ENCODE peak calls at places on chromosomes 3 and 15, in six cellular contexts. One of them, this sample, is unnamed.

GRCh38 chr3:112640864-112641751 is at the start of gene CCDC80:
- DNase-seq in mucosa of descending colon: no peak
- DNase-seq in cardiac muscle cell: peak; percentile 95
- DNase-seq in astrocyte of the spinal cord: peak; percentile 97
- DNase-seq in neural progenitor cell: peak; percentile 23
- DNase-seq in PC-3: peak; percentile 89
- DNase-seq in this sample: no peak

GRCh38 chr3:5055352-5056004 is 66.6 kb upstream of the ARL8B start:
- DNase-seq in mucosa of descending colon: no peak
- DNase-seq in cardiac muscle cell: no peak
- DNase-seq in astrocyte of the spinal cord: no peak
- DNase-seq in neural progenitor cell: no peak
- DNase-seq in PC-3: no peak
- DNase-seq in this sample: no peak

GRCh38 chr15:44492040-44492439 is 44.9 kb upstream of the EIF3J start:
- DNase-seq in mucosa of descending colon: no peak
- DNase-seq in cardiac muscle cell: no peak
- DNase-seq in astrocyte of the spinal cord: no peak
- DNase-seq in neural progenitor cell: no peak
- DNase-seq in PC-3: no peak
- DNase-seq in this sample: no peak

GRCh38 chr3:66075281-66075680 is 36.6 kb upstream of the MAGI1 start:
- DNase-seq in mucosa of descending colon: no peak
- DNase-seq in cardiac muscle cell: peak; percentile 27
- DNase-seq in astrocyte of the spinal cord: peak; percentile 70
- DNase-seq in neural progenitor cell: no peak
- DNase-seq in PC-3: peak; percentile 72
- DNase-seq in this sample: no peak

GRCh38 chr3:183349421-183350157 is 78.8 kb downstream of the MCF2L2 start:
- DNase-seq in mucosa of descending colon: no peak
- DNase-seq in cardiac muscle cell: no peak
- DNase-seq in astrocyte of the spinal cord: no peak
- DNase-seq in neural progenitor cell: no peak
- DNase-seq in PC-3: no peak
- DNase-seq in this sample: no peak

GRCh38 chr3:23085256-23085655 is 117.9 kb upstream of the UBE2E2 start:
- DNase-seq in mucosa of descending colon: no peak
- DNase-seq in cardiac muscle cell: no peak
- DNase-seq in astrocyte of the spinal cord: peak; percentile 42
- DNase-seq in neural progenitor cell: no peak
- DNase-seq in PC-3: no peak
- DNase-seq in this sample: no peak

GRCh38 chr3:100463646-100464155 is 28.7 kb upstream of the TMEM45A start:
- DNase-seq in mucosa of descending colon: no peak
- DNase-seq in cardiac muscle cell: no peak
- DNase-seq in astrocyte of the spinal cord: no peak
- DNase-seq in neural progenitor cell: no peak
- DNase-seq in PC-3: peak; percentile 51
- DNase-seq in this sample: no peak

GRCh38 chr3:39065197-39065596 is 13.4 kb downstream of the WDR48 start:
- DNase-seq in mucosa of descending colon: no peak
- DNase-seq in cardiac muscle cell: peak; percentile 45
- DNase-seq in astrocyte of the spinal cord: peak; percentile 49
- DNase-seq in neural progenitor cell: peak; percentile 69
- DNase-seq in PC-3: peak; percentile 47
- DNase-seq in this sample: no peak

GRCh38 chr15:99014803-99015676 is 7.4 kb upstream of the PGPEP1L start:
- DNase-seq in mucosa of descending colon: peak; percentile 61
- DNase-seq in cardiac muscle cell: peak; percentile 52
- DNase-seq in astrocyte of the spinal cord: peak; percentile 66
- DNase-seq in neural progenitor cell: peak; percentile 91
- DNase-seq in PC-3: peak; percentile 79
- DNase-seq in this sample: peak; percentile 77

GRCh38 chr3:112738366-112738765 is 97.4 kb upstream of the CCDC80 start:
- DNase-seq in mucosa of descending colon: no peak
- DNase-seq in cardiac muscle cell: peak; percentile 67
- DNase-seq in astrocyte of the spinal cord: no peak
- DNase-seq in neural progenitor cell: no peak
- DNase-seq in PC-3: no peak
- DNase-seq in this sample: no peak

GRCh38 chr15:67592245-67592644 is 49.7 kb downstream of the MAP2K5 start:
- DNase-seq in mucosa of descending colon: no peak
- DNase-seq in cardiac muscle cell: no peak
- DNase-seq in astrocyte of the spinal cord: no peak
- DNase-seq in neural progenitor cell: no peak
- DNase-seq in PC-3: no peak
- DNase-seq in this sample: no peak

GRCh38 chr15:43515731-43516130 is 1.7 kb upstream of the MAP1A start:
- DNase-seq in mucosa of descending colon: no peak
- DNase-seq in cardiac muscle cell: no peak
- DNase-seq in astrocyte of the spinal cord: no peak
- DNase-seq in neural progenitor cell: no peak
- DNase-seq in PC-3: no peak
- DNase-seq in this sample: no peak

GRCh38 chr3:190053919-190054672 is 66.6 kb downstream of the P3H2 start:
- DNase-seq in mucosa of descending colon: no peak
- DNase-seq in cardiac muscle cell: peak; percentile 62
- DNase-seq in astrocyte of the spinal cord: peak; percentile 78
- DNase-seq in neural progenitor cell: no peak
- DNase-seq in PC-3: peak; percentile 77
- DNase-seq in this sample: no peak

GRCh38 chr3:108552267-108553159 is 36.7 kb downstream of the CIP2A start:
- DNase-seq in mucosa of descending colon: no peak
- DNase-seq in cardiac muscle cell: peak; percentile 74
- DNase-seq in astrocyte of the spinal cord: peak; percentile 63
- DNase-seq in neural progenitor cell: peak; percentile 60
- DNase-seq in PC-3: peak; percentile 76
- DNase-seq in this sample: no peak

GRCh38 chr15:29222129-29222853 is 47.3 kb downstream of the NSMCE3 start:
- DNase-seq in mucosa of descending colon: no peak
- DNase-seq in cardiac muscle cell: no peak
- DNase-seq in astrocyte of the spinal cord: no peak
- DNase-seq in neural progenitor cell: no peak
- DNase-seq in PC-3: no peak
- DNase-seq in this sample: no peak

GRCh38 chr15:19973718-19974117 is 567.9 kb downstream of the GOLGA6L6 start:
- DNase-seq in mucosa of descending colon: no peak
- DNase-seq in cardiac muscle cell: no peak
- DNase-seq in astrocyte of the spinal cord: no peak
- DNase-seq in neural progenitor cell: no peak
- DNase-seq in PC-3: no peak
- DNase-seq in this sample: no peak

GRCh38 chr3:187941848-187942194 is 196.6 kb upstream of the BCL6 start:
- DNase-seq in mucosa of descending colon: no peak
- DNase-seq in cardiac muscle cell: no peak
- DNase-seq in astrocyte of the spinal cord: no peak
- DNase-seq in neural progenitor cell: no peak
- DNase-seq in PC-3: no peak
- DNase-seq in this sample: no peak

GRCh38 chr3:124520970-124521369 is 209.3 kb upstream of the UMPS start:
- DNase-seq in mucosa of descending colon: no peak
- DNase-seq in cardiac muscle cell: no peak
- DNase-seq in astrocyte of the spinal cord: no peak
- DNase-seq in neural progenitor cell: no peak
- DNase-seq in PC-3: peak; percentile 81
- DNase-seq in this sample: no peak

GRCh38 chr3:48268381-48268935 is 27.6 kb downstream of the ZNF589 start:
- DNase-seq in mucosa of descending colon: peak; percentile 73
- DNase-seq in cardiac muscle cell: no peak
- DNase-seq in astrocyte of the spinal cord: no peak
- DNase-seq in neural progenitor cell: no peak
- DNase-seq in PC-3: peak; percentile 97
- DNase-seq in this sample: no peak

GRCh38 chr3:194139085-194139976 is 3.4 kb downstream of the HES1 start:
- DNase-seq in mucosa of descending colon: peak; percentile 50
- DNase-seq in cardiac muscle cell: peak; percentile 72
- DNase-seq in astrocyte of the spinal cord: peak; percentile 87
- DNase-seq in neural progenitor cell: peak; percentile 80
- DNase-seq in PC-3: peak; percentile 83
- DNase-seq in this sample: no peak

GRCh38 chr15:92899910-92900711 is at the start of gene CHD2:
- DNase-seq in mucosa of descending colon: peak; percentile 79
- DNase-seq in cardiac muscle cell: peak; percentile 87
- DNase-seq in astrocyte of the spinal cord: peak; percentile 91
- DNase-seq in neural progenitor cell: peak; percentile 91
- DNase-seq in PC-3: peak; percentile 86
- DNase-seq in this sample: peak; percentile 87

GRCh38 chr3:27311400-27311799 is 57.8 kb downstream of the NEK10 start:
- DNase-seq in mucosa of descending colon: no peak
- DNase-seq in cardiac muscle cell: peak; percentile 54
- DNase-seq in astrocyte of the spinal cord: peak; percentile 94
- DNase-seq in neural progenitor cell: peak; percentile 19
- DNase-seq in PC-3: peak; percentile 95
- DNase-seq in this sample: no peak

GRCh38 chr15:73190189-73190601 is 137.9 kb downstream of the NEO1 start:
- DNase-seq in mucosa of descending colon: no peak
- DNase-seq in cardiac muscle cell: peak; percentile 74
- DNase-seq in astrocyte of the spinal cord: peak; percentile 8
- DNase-seq in neural progenitor cell: no peak
- DNase-seq in PC-3: no peak
- DNase-seq in this sample: no peak

GRCh38 chr3:110383356-110383755 is 688.3 kb upstream of the NECTIN3 start:
- DNase-seq in mucosa of descending colon: no peak
- DNase-seq in cardiac muscle cell: no peak
- DNase-seq in astrocyte of the spinal cord: no peak
- DNase-seq in neural progenitor cell: no peak
- DNase-seq in PC-3: no peak
- DNase-seq in this sample: no peak

GRCh38 chr15:51841401-51842040 is 12.1 kb downstream of the TMOD3 start:
- DNase-seq in mucosa of descending colon: no peak
- DNase-seq in cardiac muscle cell: no peak
- DNase-seq in astrocyte of the spinal cord: no peak
- DNase-seq in neural progenitor cell: no peak
- DNase-seq in PC-3: no peak
- DNase-seq in this sample: no peak

GRCh38 chr15:51844747-51845426 is 15.4 kb downstream of the TMOD3 start:
- DNase-seq in mucosa of descending colon: no peak
- DNase-seq in cardiac muscle cell: no peak
- DNase-seq in astrocyte of the spinal cord: peak; percentile 17
- DNase-seq in neural progenitor cell: no peak
- DNase-seq in PC-3: peak; percentile 55
- DNase-seq in this sample: no peak

GRCh38 chr15:51842265-51842664 is 12.8 kb downstream of the TMOD3 start:
- DNase-seq in mucosa of descending colon: no peak
- DNase-seq in cardiac muscle cell: no peak
- DNase-seq in astrocyte of the spinal cord: no peak
- DNase-seq in neural progenitor cell: no peak
- DNase-seq in PC-3: no peak
- DNase-seq in this sample: no peak

GRCh38 chr15:51846066-51846462 is 16.6 kb downstream of the TMOD3 start:
- DNase-seq in mucosa of descending colon: no peak
- DNase-seq in cardiac muscle cell: no peak
- DNase-seq in astrocyte of the spinal cord: no peak
- DNase-seq in neural progenitor cell: no peak
- DNase-seq in PC-3: no peak
- DNase-seq in this sample: no peak

GRCh38 chr15:51842852-51843737 is 13.6 kb downstream of the TMOD3 start:
- DNase-seq in mucosa of descending colon: no peak
- DNase-seq in cardiac muscle cell: peak; percentile 33
- DNase-seq in astrocyte of the spinal cord: peak; percentile 65
- DNase-seq in neural progenitor cell: no peak
- DNase-seq in PC-3: peak; percentile 82
- DNase-seq in this sample: no peak
- H3K4me3 ChIP-seq in mucosa of descending colon: no peak overlapping the region
- H3K4me3 ChIP-seq in cardiac muscle cell: no peak overlapping the region
- H3K4me3 ChIP-seq in astrocyte of the spinal cord: no peak overlapping the region
- H3K4me3 ChIP-seq in neural progenitor cell: no peak overlapping the region
- H3K4me3 ChIP-seq in PC-3: no peak overlapping the region
- H3K4me3 ChIP-seq in this sample: no peak overlapping the region

GRCh38 chr3:86563358-86563970 is 427.5 kb downstream of the VGLL3 start:
- DNase-seq in mucosa of descending colon: no peak
- DNase-seq in cardiac muscle cell: peak; percentile 45
- DNase-seq in astrocyte of the spinal cord: peak; percentile 57
- DNase-seq in neural progenitor cell: peak; percentile 76
- DNase-seq in PC-3: peak; percentile 77
- DNase-seq in this sample: no peak

DNA sequence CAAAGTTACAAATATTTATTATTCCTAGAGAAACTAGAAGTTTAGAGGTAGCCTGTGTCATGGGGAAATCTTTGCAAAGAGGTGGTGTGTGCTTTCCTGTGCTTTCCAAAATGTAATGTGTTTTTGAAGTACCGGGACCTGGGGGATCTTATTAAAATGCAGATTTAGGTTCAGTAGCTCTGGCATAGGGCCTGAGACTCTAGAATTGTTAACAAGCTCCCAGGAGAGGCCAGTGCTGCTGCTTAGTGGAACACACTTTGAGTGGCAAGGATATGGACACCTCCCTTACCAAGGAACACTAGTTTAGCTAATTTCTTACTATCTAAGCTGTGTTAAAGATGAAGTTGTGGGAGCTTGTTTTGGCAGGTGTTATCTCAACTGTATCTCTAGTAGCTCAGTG is 428.9 kb downstream of the VGLL3 start:
- DNase-seq in mucosa of descending colon: no peak
- DNase-seq in cardiac muscle cell: no peak
- DNase-seq in astrocyte of the spinal cord: no peak
- DNase-seq in neural progenitor cell: no peak
- DNase-seq in PC-3: no peak
- DNase-seq in this sample: no peak
- H3K4me3 ChIP-seq in mucosa of descending colon: no peak overlapping the region
- H3K4me3 ChIP-seq in cardiac muscle cell: no peak overlapping the region
- H3K4me3 ChIP-seq in astrocyte of the spinal cord: no peak overlapping the region
- H3K4me3 ChIP-seq in neural progenitor cell: no peak overlapping the region
- H3K4me3 ChIP-seq in PC-3: no peak overlapping the region
- H3K4me3 ChIP-seq in this sample: no peak overlapping the region

DNA sequence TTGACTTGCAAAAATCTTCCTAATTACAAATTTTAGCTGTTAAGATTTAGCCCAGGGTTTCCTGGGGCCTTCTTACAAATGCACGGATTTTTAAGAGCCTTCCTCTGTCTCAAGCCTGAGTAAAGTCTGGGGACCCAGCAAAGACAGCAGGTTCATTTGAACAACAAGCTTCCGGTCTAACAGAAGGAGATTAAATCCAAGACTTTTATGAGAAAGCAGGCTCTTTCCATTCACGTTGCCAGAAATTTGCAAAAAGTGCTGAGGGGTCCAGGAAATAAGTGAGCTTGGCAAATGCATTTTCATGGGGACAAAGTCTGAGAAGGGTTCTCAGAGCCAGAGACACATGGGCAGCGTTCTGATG is 115.6 kb upstream of the ARHGEF3 start:
- DNase-seq in mucosa of descending colon: no peak
- DNase-seq in cardiac muscle cell: no peak
- DNase-seq in astrocyte of the spinal cord: no peak
- DNase-seq in neural progenitor cell: no peak
- DNase-seq in PC-3: no peak
- DNase-seq in this sample: no peak
- H3K4me3 ChIP-seq in mucosa of descending colon: no peak overlapping the region
- H3K4me3 ChIP-seq in cardiac muscle cell: no peak overlapping the region
- H3K4me3 ChIP-seq in astrocyte of the spinal cord: no peak overlapping the region
- H3K4me3 ChIP-seq in neural progenitor cell: no peak overlapping the region
- H3K4me3 ChIP-seq in PC-3: no peak overlapping the region
- H3K4me3 ChIP-seq in this sample: no peak overlapping the region

GRCh38 chr15:40325700-40326099 is 2.2 kb downstream of the INAFM2 start:
- DNase-seq in mucosa of descending colon: no peak
- DNase-seq in cardiac muscle cell: no peak
- DNase-seq in astrocyte of the spinal cord: no peak
- DNase-seq in neural progenitor cell: no peak
- DNase-seq in PC-3: no peak
- DNase-seq in this sample: no peak
- H3K4me3 ChIP-seq in mucosa of descending colon: no peak overlapping the region
- H3K4me3 ChIP-seq in cardiac muscle cell: peak overlapping the region; percentile 92
- H3K4me3 ChIP-seq in astrocyte of the spinal cord: no peak overlapping the region
- H3K4me3 ChIP-seq in neural progenitor cell: no peak overlapping the region
- H3K4me3 ChIP-seq in PC-3: peak overlapping the region; percentile 84
- H3K4me3 ChIP-seq in this sample: no peak overlapping the region

GRCh38 chr15:91271565-91272153 is 171.6 kb downstream of the SV2B start:
- DNase-seq in mucosa of descending colon: peak; percentile 34
- DNase-seq in cardiac muscle cell: peak; percentile 78
- DNase-seq in astrocyte of the spinal cord: peak; percentile 73
- DNase-seq in neural progenitor cell: peak; percentile 86
- DNase-seq in PC-3: peak; percentile 82
- DNase-seq in this sample: no peak
- H3K4me3 ChIP-seq in mucosa of descending colon: no peak overlapping the region
- H3K4me3 ChIP-seq in cardiac muscle cell: no peak overlapping the region
- H3K4me3 ChIP-seq in astrocyte of the spinal cord: no peak overlapping the region
- H3K4me3 ChIP-seq in neural progenitor cell: no peak overlapping the region
- H3K4me3 ChIP-seq in PC-3: no peak overlapping the region
- H3K4me3 ChIP-seq in this sample: no peak overlapping the region

This sample was measured in vagina.